ENCODE peak calls at places on chromosomes 7 and 10, in seven cellular contexts. F is NCI-H2107; E is lung; R is HCT116; W is suprapubic skin; V is stimulated activated naive B cell treated with anti-CD40 and anti-IgM and Interleukin-4, amounts not matched to agents 10 μg/mL and 1 μg/mL and 100 μg/mL, for 72 hours; Q is NCI-H748 treated with DMSO at 0.1 percent for 48 hours. Y is an unnamed sample.

GRCh38 chr7:107147464-107148214 is 21.2 kb upstream of the HBP1 start:
- DNase-seq in Q (peak), E (no peak), R (peak), F (no peak), V (no peak), W (no peak), Y (peak)

GRCh38 chr10:23556727-23557440 is 118.0 kb downstream of the OTUD1 start:
- DNase-seq in W (no peak), F (no peak), Q (no peak), R (no peak), V (no peak), E (no peak), Y (peak)

GRCh38 chr10:15601819-15602218 is 117.9 kb downstream of the ITGA8 start:
- DNase-seq in F (no peak), W (no peak), V (no peak), Q (no peak), E (no peak), R (no peak), Y (no peak)

GRCh38 chr7:148688526-148688925 is 10.2 kb upstream of the CUL1 start:
- DNase-seq in W (no peak), V (no peak), R (no peak), E (no peak), Q (no peak), F (no peak), Y (no peak)

GRCh38 chr7:117705630-117706029 is 167.6 kb downstream of the CTTNBP2 start:
- DNase-seq in E (no peak), W (no peak), V (no peak), Q (no peak), F (no peak), R (no peak), Y (no peak)

GRCh38 chr10:86960003-86960862 is 1.8 kb downstream of the SNCG start:
- DNase-seq in W (peak), E (no peak), Q (no peak), V (no peak), R (peak), F (no peak), Y (peak)

GRCh38 chr10:60170250-60170649 is 219.4 kb downstream of the ANK3 start:
- DNase-seq in F (no peak), W (no peak), Q (no peak), R (no peak), V (no peak), E (no peak), Y (peak)

GRCh38 chr10:110226926-110227641 is 19.7 kb downstream of the MXI1 start:
- DNase-seq in V (peak), E (peak), F (no peak), W (peak), Q (no peak), R (peak), Y (no peak)

GRCh38 chr10:124344266-124344590 is 74.5 kb downstream of the OAT start:
- DNase-seq in F (no peak), V (no peak), W (no peak), Q (no peak), E (no peak), R (no peak), Y (no peak)

GRCh38 chr10:43846187-43846680 is 197.6 kb upstream of the ZNF32 start:
- DNase-seq in V (no peak), Q (no peak), W (no peak), R (no peak), E (no peak), F (no peak), Y (peak)

GRCh38 chr10:75405201-75406143 is 3.9 kb upstream of the ZNF503 start:
- DNase-seq in F (no peak), E (peak), W (no peak), Q (peak), V (no peak), R (no peak), Y (no peak)

GRCh38 chr7:136857573-136857972 is 10.9 kb upstream of the CHRM2 start:
- DNase-seq in W (no peak), Q (no peak), E (no peak), V (no peak), F (no peak), R (no peak), Y (peak)

Y was measured in brain microvascular endothelial cell.